ENCODE peak calls at places on chromosome 7, in eight cellular contexts. One of them, this sample, is unnamed.

GRCh38 chr7:138459300-138460175 is 521 bp upstream of the TRIM24 start:
- DNase-seq in lower lobe of right lung: peak; percentile 98
- DNase-seq in heart left ventricle: no peak
- DNase-seq in astrocyte of the spinal cord: peak; percentile 99
- DNase-seq in Peyer's patch: peak; percentile 95
- DNase-seq in IMR-90: no peak
- DNase-seq in testis: peak; percentile 99
- DNase-seq in brain microvascular endothelial cell: peak; percentile 98
- DNase-seq in this sample: peak; percentile 98

GRCh38 chr7:16587785-16588184 is 57.8 kb downstream of the ANKMY2 start:
- DNase-seq in astrocyte of the spinal cord: no peak
- DNase-seq in Peyer's patch: no peak
- DNase-seq in heart left ventricle: peak; percentile 37
- DNase-seq in IMR-90: no peak
- DNase-seq in brain microvascular endothelial cell: no peak
- DNase-seq in lower lobe of right lung: no peak
- DNase-seq in testis: no peak
- DNase-seq in this sample: no peak

GRCh38 chr7:85733163-85733915 is 546.5 kb upstream of the SEMA3D start:
- DNase-seq in IMR-90: peak; percentile 1
- DNase-seq in heart left ventricle: no peak
- DNase-seq in brain microvascular endothelial cell: no peak
- DNase-seq in lower lobe of right lung: no peak
- DNase-seq in astrocyte of the spinal cord: peak; percentile 13
- DNase-seq in Peyer's patch: no peak
- DNase-seq in testis: no peak
- DNase-seq in this sample: no peak

GRCh38 chr7:29224726-29225125 is 30.2 kb downstream of the CHN2 start:
- DNase-seq in astrocyte of the spinal cord: peak; percentile 14
- DNase-seq in testis: no peak
- DNase-seq in lower lobe of right lung: no peak
- DNase-seq in Peyer's patch: no peak
- DNase-seq in IMR-90: no peak
- DNase-seq in heart left ventricle: no peak
- DNase-seq in brain microvascular endothelial cell: no peak
- DNase-seq in this sample: no peak

GRCh38 chr7:57305192-57305748 is 144.7 kb upstream of the ZNF716 start:
- DNase-seq in heart left ventricle: no peak
- DNase-seq in brain microvascular endothelial cell: no peak
- DNase-seq in IMR-90: no peak
- DNase-seq in testis: peak; percentile 46
- DNase-seq in Peyer's patch: no peak
- DNase-seq in astrocyte of the spinal cord: no peak
- DNase-seq in lower lobe of right lung: no peak
- DNase-seq in this sample: no peak

GRCh38 chr7:131265227-131265626 is 62.4 kb upstream of the MKLN1 start:
- DNase-seq in astrocyte of the spinal cord: no peak
- DNase-seq in heart left ventricle: peak; percentile 34
- DNase-seq in testis: no peak
- DNase-seq in brain microvascular endothelial cell: no peak
- DNase-seq in Peyer's patch: no peak
- DNase-seq in lower lobe of right lung: no peak
- DNase-seq in IMR-90: no peak
- DNase-seq in this sample: no peak

GRCh38 chr7:120052884-120053382 is 220.0 kb upstream of the KCND2 start:
- DNase-seq in astrocyte of the spinal cord: peak; percentile 50
- DNase-seq in IMR-90: peak; percentile 99
- DNase-seq in lower lobe of right lung: no peak
- DNase-seq in testis: peak; percentile 66
- DNase-seq in heart left ventricle: peak; percentile 35
- DNase-seq in Peyer's patch: no peak
- DNase-seq in brain microvascular endothelial cell: peak; percentile 84
- DNase-seq in this sample: peak; percentile 100

GRCh38 chr7:13047061-13047460 is 359.6 kb downstream of the ARL4A start:
- DNase-seq in Peyer's patch: no peak
- DNase-seq in heart left ventricle: no peak
- DNase-seq in brain microvascular endothelial cell: no peak
- DNase-seq in lower lobe of right lung: no peak
- DNase-seq in IMR-90: no peak
- DNase-seq in astrocyte of the spinal cord: no peak
- DNase-seq in testis: no peak
- DNase-seq in this sample: no peak

GRCh38 chr7:44106311-44107065 is 2.3 kb downstream of the AEBP1 start:
- DNase-seq in lower lobe of right lung: no peak
- DNase-seq in testis: no peak
- DNase-seq in Peyer's patch: no peak
- DNase-seq in IMR-90: no peak
- DNase-seq in heart left ventricle: no peak
- DNase-seq in astrocyte of the spinal cord: no peak
- DNase-seq in brain microvascular endothelial cell: no peak
- DNase-seq in this sample: no peak

DNA sequence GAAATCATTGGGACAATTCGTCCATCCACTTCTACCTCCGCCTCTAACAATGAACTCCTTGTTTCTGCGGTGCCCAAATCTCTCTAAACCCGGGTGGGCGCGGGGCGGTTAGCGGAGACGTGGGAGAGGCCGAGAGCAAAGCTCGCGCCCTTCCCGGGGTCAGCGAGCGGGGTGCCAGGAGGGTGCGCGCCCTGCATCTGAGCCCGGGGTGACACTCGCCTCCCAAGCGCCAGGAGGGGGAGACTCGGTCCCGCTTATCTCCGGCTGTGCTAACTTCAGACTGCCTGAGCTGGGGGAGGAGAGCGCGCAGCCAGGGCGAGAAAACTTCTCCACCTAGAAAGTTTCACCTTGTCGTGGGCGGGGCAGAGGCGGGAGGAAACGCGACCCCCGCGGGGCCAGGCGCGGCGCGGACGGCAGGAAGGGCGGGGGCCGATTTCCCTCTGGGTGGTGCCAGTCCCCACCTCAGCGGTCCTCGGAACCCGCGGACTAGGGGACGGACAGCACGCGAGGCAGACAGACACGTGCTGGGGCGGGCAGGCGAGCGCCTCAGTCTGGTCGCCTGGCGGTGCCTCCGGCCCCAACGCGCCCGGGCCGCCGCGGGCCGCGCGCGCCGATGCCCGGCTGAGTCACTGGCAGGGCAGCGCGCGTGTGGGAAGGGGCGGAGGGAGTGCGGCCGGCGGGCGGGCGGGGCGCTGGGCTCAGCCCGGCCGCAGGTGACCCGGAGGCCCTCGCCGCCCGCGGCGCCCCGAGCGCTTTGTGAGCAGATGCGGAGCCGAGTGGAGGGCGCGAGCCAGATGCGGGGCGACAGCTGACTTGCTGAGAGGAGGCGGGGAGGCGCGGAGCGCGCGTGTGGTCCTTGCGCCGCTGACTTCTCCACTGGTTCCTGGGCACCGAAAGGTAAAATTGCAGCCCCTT is at the start of gene MET:
- DNase-seq in Peyer's patch: peak; percentile 25
- DNase-seq in lower lobe of right lung: peak; percentile 86
- DNase-seq in astrocyte of the spinal cord: peak; percentile 83
- DNase-seq in heart left ventricle: peak; percentile 85
- DNase-seq in IMR-90: peak; percentile 72
- DNase-seq in testis: peak; percentile 60
- DNase-seq in brain microvascular endothelial cell: peak; percentile 65
- DNase-seq in this sample: peak; percentile 62
- TF ChIP-seq CTCF in Peyer's patch: peak; percentile 74
- TF ChIP-seq CTCF in lower lobe of right lung: peak; percentile 57
- TF ChIP-seq CTCF in astrocyte of the spinal cord: peak; percentile 74
- TF ChIP-seq CTCF in heart left ventricle: peak; percentile 53
- TF ChIP-seq CTCF in IMR-90: peak; percentile 68
- TF ChIP-seq CTCF in testis: no peak
- TF ChIP-seq CTCF in brain microvascular endothelial cell: peak; percentile 83
- TF ChIP-seq CTCF in this sample: peak; percentile 66

DNA sequence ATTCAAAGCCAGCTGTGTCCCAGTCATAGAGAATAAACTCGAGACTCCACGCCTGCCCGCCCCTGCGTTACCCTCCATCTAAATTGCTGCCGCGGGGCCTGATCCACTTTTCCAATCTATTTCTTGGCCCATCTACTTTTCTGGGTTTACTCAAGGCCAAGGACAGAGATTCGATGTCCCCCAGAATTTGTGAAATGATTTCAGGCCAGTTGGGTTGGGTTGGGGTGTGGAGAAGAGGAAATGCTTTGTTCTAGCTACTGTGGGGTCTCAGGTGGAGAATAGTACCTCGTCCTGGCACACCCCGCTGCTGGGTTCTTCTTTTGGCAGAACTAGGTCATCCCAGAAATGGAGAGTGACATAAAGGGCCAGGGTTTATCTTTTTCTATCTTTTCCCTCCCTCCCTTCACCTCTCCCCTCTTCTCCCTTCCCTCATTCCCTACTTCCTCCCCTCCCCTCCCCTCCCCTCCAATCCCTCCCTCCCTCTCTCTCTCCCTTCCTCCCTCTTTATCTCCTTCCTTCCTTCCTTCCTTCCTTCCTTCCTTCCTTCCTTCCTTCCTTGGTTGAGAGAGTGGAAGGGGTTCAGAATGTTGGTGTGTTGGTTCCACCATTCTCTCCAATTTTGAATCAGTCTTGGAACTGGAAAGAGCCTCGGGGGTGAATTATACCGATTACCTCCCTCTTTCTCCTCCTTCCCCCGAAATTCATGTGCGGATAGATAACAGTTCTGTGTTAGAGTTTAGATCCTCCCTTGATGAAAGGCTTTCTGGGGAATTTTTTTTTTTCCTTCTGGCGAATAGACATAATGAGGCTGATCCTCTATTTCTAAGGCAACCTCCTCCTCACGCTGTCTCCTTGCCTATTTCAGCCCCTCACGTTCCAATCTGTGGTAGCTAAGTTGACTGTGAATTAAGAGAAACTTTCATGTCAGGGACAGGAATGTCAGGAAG is 1.2 kb upstream of the TMEM229A start:
- DNase-seq in Peyer's patch: no peak
- DNase-seq in lower lobe of right lung: no peak
- DNase-seq in testis: peak; percentile 25
- DNase-seq in astrocyte of the spinal cord: no peak
- DNase-seq in heart left ventricle: no peak
- DNase-seq in brain microvascular endothelial cell: no peak
- DNase-seq in IMR-90: no peak
- DNase-seq in this sample: no peak
- H3K4me3 ChIP-seq in Peyer's patch: peak overlapping the region; percentile 73
- H3K4me3 ChIP-seq in lower lobe of right lung: no peak overlapping the region
- H3K4me3 ChIP-seq in testis: peak overlapping the region; percentile 57
- H3K4me3 ChIP-seq in astrocyte of the spinal cord: no peak overlapping the region
- H3K4me3 ChIP-seq in heart left ventricle: peak overlapping the region; percentile 60
- H3K4me3 ChIP-seq in brain microvascular endothelial cell: no peak overlapping the region
- H3K4me3 ChIP-seq in IMR-90: no peak overlapping the region
- H3K4me3 ChIP-seq in this sample: no peak overlapping the region

DNA sequence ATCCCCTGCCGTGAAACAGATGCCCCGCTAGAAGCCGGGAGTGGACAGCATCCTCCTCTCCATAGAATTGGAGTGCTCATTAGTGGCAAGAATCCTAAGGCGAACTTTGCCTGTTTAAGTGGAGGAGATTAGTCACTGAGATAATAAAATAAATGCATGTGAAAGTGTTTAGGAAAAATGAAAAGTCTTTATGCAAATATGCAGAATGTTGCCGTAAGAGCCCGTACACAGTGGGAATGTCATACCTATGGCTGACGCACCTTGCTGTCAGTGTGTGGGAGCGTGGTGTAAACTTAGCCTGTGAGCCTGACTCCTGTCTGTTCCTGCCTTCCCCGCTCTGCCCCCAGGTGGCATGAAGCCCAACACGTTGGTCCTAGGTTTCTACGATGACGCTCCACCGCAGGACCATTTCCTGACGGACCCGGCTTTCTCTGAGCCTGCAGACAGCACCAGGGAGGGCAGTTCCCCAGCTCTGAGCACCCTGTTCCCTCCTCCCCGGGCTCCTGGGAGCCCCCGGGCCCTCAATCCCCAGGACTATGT is 1.7 kb upstream of the TRIP6 start:
- DNase-seq in IMR-90: peak; percentile 45
- DNase-seq in astrocyte of the spinal cord: peak; percentile 47
- DNase-seq in testis: no peak
- DNase-seq in heart left ventricle: no peak
- DNase-seq in Peyer's patch: no peak
- DNase-seq in brain microvascular endothelial cell: no peak
- DNase-seq in lower lobe of right lung: no peak
- DNase-seq in this sample: no peak
- TF ChIP-seq CTCF in IMR-90: no peak
- TF ChIP-seq CTCF in astrocyte of the spinal cord: no peak
- TF ChIP-seq CTCF in testis: no peak
- TF ChIP-seq CTCF in heart left ventricle: no peak
- TF ChIP-seq CTCF in Peyer's patch: no peak
- TF ChIP-seq CTCF in brain microvascular endothelial cell: no peak
- TF ChIP-seq CTCF in lower lobe of right lung: no peak
- TF ChIP-seq CTCF in this sample: no peak

GRCh38 chr7:113087278-113087998 is 811 bp upstream of the GPR85 start:
- DNase-seq in Peyer's patch: no peak
- DNase-seq in IMR-90: peak; percentile 94
- DNase-seq in brain microvascular endothelial cell: peak; percentile 87
- DNase-seq in heart left ventricle: no peak
- DNase-seq in testis: no peak
- DNase-seq in astrocyte of the spinal cord: peak; percentile 88
- DNase-seq in lower lobe of right lung: no peak
- DNase-seq in this sample: peak; percentile 88

GRCh38 chr7:113084499-113085172 is 2.0 kb downstream of the GPR85 start:
- DNase-seq in brain microvascular endothelial cell: no peak
- DNase-seq in IMR-90: no peak
- DNase-seq in Peyer's patch: no peak
- DNase-seq in lower lobe of right lung: no peak
- DNase-seq in heart left ventricle: no peak
- DNase-seq in astrocyte of the spinal cord: no peak
- DNase-seq in testis: no peak
- DNase-seq in this sample: no peak

GRCh38 chr7:113086431-113086888 is at the start of gene GPR85:
- DNase-seq in testis: peak; percentile 45
- DNase-seq in astrocyte of the spinal cord: peak; percentile 72
- DNase-seq in brain microvascular endothelial cell: peak; percentile 67
- DNase-seq in heart left ventricle: peak; percentile 74
- DNase-seq in Peyer's patch: no peak
- DNase-seq in lower lobe of right lung: peak; percentile 68
- DNase-seq in IMR-90: peak; percentile 73
- DNase-seq in this sample: peak; percentile 64

GRCh38 chr7:113086928-113087277 is 276 bp upstream of the GPR85 start:
- DNase-seq in brain microvascular endothelial cell: no peak
- DNase-seq in Peyer's patch: no peak
- DNase-seq in lower lobe of right lung: no peak
- DNase-seq in testis: no peak
- DNase-seq in heart left ventricle: no peak
- DNase-seq in IMR-90: no peak
- DNase-seq in astrocyte of the spinal cord: no peak
- DNase-seq in this sample: no peak

DNA sequence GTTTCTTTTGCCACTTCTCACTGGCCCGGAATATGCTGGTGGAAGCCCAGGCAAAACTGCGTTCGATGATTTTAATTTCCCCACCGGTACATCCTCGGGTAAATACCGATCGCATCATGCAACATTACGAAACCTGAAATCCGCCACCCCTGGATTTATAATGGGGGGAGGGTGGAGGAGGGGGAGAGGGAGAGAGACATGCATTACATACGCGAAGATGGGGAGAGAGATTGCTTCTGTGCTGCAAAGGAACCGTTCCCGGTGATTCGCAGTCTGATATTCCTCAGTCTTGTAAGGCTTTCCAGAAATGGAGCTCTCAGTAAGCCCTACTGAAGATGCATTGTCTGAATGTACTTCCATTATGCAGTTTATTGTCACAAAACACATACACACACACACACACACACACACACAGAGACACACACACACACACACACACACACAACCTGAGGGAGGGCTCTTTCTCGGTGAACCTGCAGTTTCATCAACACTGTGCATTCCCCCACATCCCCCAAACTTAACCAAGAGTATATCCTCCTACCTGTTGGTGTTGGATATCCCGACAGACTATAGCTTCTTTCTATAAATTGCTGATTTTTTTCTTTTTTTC is 741 bp downstream of the GPR85 start:
- DNase-seq in lower lobe of right lung: no peak
- DNase-seq in heart left ventricle: no peak
- DNase-seq in brain microvascular endothelial cell: no peak
- DNase-seq in IMR-90: peak; percentile 23
- DNase-seq in Peyer's patch: no peak
- DNase-seq in testis: no peak
- DNase-seq in astrocyte of the spinal cord: peak; percentile 40
- DNase-seq in this sample: peak; percentile 12
- H3K4me3 ChIP-seq in lower lobe of right lung: peak overlapping the region; percentile 55
- H3K4me3 ChIP-seq in heart left ventricle: peak overlapping the region; percentile 63
- H3K4me3 ChIP-seq in brain microvascular endothelial cell: peak overlapping the region; percentile 71
- H3K4me3 ChIP-seq in IMR-90: peak overlapping the region; percentile 97
- H3K4me3 ChIP-seq in Peyer's patch: peak overlapping the region; percentile 45
- H3K4me3 ChIP-seq in testis: no peak overlapping the region
- H3K4me3 ChIP-seq in astrocyte of the spinal cord: peak overlapping the region; percentile 55
- H3K4me3 ChIP-seq in this sample: peak overlapping the region; percentile 66

This sample was measured in fibroblast of villous mesenchyme.